ENCODE peak calls at places on chromosomes 6 and 20, in four cellular contexts. T is WTC11, G is K562, N is GM12878. C is an unnamed sample.

GRCh38 chr6:106894978-106895702 is 79.4 kb downstream of the CD24 start:
- DNase-seq in N (no peak), T (no peak), G (peak; percentile 64), C (no peak)

GRCh38 chr6:128605961-128606360 is 85.6 kb upstream of the PTPRK start:
- DNase-seq in G (no peak), T (no peak), N (no peak), C (no peak)

GRCh38 chr20:51661609-51662178 is 106.5 kb downstream of the ATP9A start:
- DNase-seq in N (no peak), T (no peak), G (no peak), C (no peak)

GRCh38 chr6:107555449-107555848 is 65.5 kb downstream of the SOBP start:
- DNase-seq in T (no peak), N (no peak), G (no peak), C (peak; percentile 75)

GRCh38 chr6:111663692-111664564 is 58.2 kb upstream of the TRAF3IP2 start:
- DNase-seq in N (no peak), T (peak; percentile 84), G (peak; percentile 40), C (peak; percentile 36)

GRCh38 chr6:106547556-106547955 is 81.7 kb downstream of the RTN4IP1 start:
- DNase-seq in N (no peak), G (no peak), T (no peak), C (no peak)

GRCh38 chr6:52352239-52353008 is 9.5 kb upstream of the PAQR8 start:
- DNase-seq in G (peak; percentile 56), N (peak; percentile 79), T (no peak), C (no peak)

GRCh38 chr6:5529733-5530132 is 268.4 kb downstream of the FARS2 start:
- DNase-seq in T (no peak), G (no peak), N (no peak), C (no peak)

GRCh38 chr6:11575408-11576033 is 38.0 kb downstream of the TMEM170B start:
- DNase-seq in N (peak; percentile 74), T (peak; percentile 63), G (peak; percentile 80), C (peak; percentile 46)

GRCh38 chr6:16673011-16673797 is 88.1 kb downstream of the ATXN1 start:
- DNase-seq in T (no peak), G (no peak), N (no peak), C (no peak)

GRCh38 chr6:41197234-41197633 is 3.7 kb downstream of the TREML2 start:
- DNase-seq in T (no peak), N (no peak), G (no peak), C (no peak)

GRCh38 chr6:96194675-96195074 is 178.9 kb downstream of the FUT9 start:
- DNase-seq in G (no peak), N (no peak), T (no peak), C (no peak)

GRCh38 chr20:62523473-62524203 is 47.8 kb upstream of the GATA5 start:
- DNase-seq in T (peak; percentile 52), N (no peak), G (peak; percentile 94), C (peak; percentile 60)

GRCh38 chr20:642398-643174 is 10.4 kb downstream of the SRXN1 start:
- DNase-seq in N (no peak), T (peak; percentile 50), G (peak; percentile 47), C (peak; percentile 86)

GRCh38 chr6:89555751-89556150 is 82.8 kb downstream of the LYRM2 start:
- DNase-seq in N (no peak), G (no peak), T (no peak), C (no peak)
- TF ChIP-seq USF1 in N (no peak), G (no peak), T (no peak), C (no peak)

GRCh38 chr20:20641783-20642182 is 70.7 kb downstream of the RALGAPA2 start:
- DNase-seq in T (no peak), G (no peak), N (no peak), C (no peak)
- TF ChIP-seq USF1 in T (no peak), G (no peak), N (no peak), C (no peak)

GRCh38 chr6:26521485-26522391 is 16.4 kb upstream of the HMGN4 start:
- DNase-seq in N (no peak), G (peak; percentile 91), T (peak; percentile 86), C (peak; percentile 73)

GRCh38 chr6:26525818-26526217 is 12.3 kb upstream of the HMGN4 start:
- DNase-seq in G (no peak), N (no peak), T (no peak), C (no peak)

GRCh38 chr6:26520840-26521484 is 17.2 kb upstream of the HMGN4 start:
- DNase-seq in T (peak; percentile 83), N (no peak), G (peak; percentile 94), C (peak; percentile 99)

GRCh38 chr6:26526928-26527327 is 11.2 kb upstream of the HMGN4 start:
- DNase-seq in G (no peak), N (no peak), T (no peak), C (no peak)

GRCh38 chr6:26524722-26525360 is 13.3 kb upstream of the HMGN4 start:
- DNase-seq in N (no peak), G (no peak), T (no peak), C (no peak)
- TF ChIP-seq USF1 in N (no peak), G (no peak), T (no peak), C (no peak)

DNA sequence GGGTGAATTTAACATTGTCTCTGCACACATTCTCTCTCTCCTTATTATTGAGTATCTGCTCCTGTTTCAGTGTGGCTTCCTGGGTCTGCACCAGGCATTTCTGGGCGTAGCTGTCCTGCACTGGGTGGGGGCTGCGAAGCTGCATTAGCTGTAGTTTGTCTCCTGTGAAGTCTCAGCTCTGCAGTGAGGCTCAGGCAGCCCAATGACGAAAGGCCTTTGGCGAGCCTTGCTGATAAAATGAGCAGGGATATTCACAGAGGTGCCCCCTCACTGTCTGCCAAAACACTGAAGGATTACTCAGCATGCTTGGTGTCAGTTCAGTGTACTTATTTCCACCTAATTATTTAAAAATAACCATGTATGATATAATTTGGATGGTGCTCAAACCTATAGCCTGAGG is 73.5 kb downstream of the ECT2L start:
- DNase-seq in N (no peak), T (no peak), G (no peak), C (no peak)
- TF ChIP-seq USF1 in N (no peak), T (no peak), G (no peak), C (no peak)

GRCh38 chr6:169495601-169496000 is 206.2 kb downstream of the WDR27 start:
- DNase-seq in N (no peak), G (no peak), T (no peak), C (no peak)
- TF ChIP-seq USF1 in N (no peak), G (no peak), T (no peak), C (no peak)

GRCh38 chr6:115838763-115839401 is 221.8 kb downstream of the FRK start:
- DNase-seq in G (peak; percentile 40), N (no peak), T (peak; percentile 55), C (peak; percentile 56)
- TF ChIP-seq USF1 in G (no peak), N (no peak), T (no peak), C (no peak)

DNA sequence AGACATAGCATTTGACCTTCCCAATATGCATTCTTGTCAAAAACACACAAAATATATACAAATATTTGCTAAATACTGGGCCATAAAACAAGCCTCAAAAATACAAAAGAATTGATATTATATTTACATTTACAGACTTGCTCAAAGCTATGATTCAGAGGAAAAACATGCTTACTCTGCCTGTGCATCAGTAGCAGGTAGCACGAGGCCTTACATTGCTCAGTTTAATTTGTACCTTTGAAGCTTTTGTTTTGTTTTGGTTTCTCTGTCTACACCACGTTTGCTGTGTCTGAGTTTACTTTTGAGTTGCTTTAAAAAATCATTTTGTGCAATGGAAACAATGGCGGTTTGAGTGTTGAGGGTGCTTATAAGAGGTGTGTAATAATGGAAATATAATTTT is 99.3 kb downstream of the PHF3 start:
- DNase-seq in N (no peak), G (no peak), T (no peak), C (no peak)
- TF ChIP-seq USF1 in N (no peak), G (no peak), T (no peak), C (no peak)

GRCh38 chr6:131680868-131681267 is 20.3 kb downstream of the OR2A4 start:
- DNase-seq in G (no peak), T (no peak), N (no peak), C (no peak)

GRCh38 chr6:131682427-131682826 is 18.8 kb downstream of the OR2A4 start:
- DNase-seq in N (no peak), T (no peak), G (no peak), C (no peak)

GRCh38 chr6:131685266-131685780 is 15.9 kb downstream of the OR2A4 start:
- DNase-seq in T (no peak), N (peak; percentile 30), G (no peak), C (no peak)

GRCh38 chr6:131681585-131681984 is 19.6 kb downstream of the OR2A4 start:
- DNase-seq in N (no peak), G (no peak), T (no peak), C (no peak)

GRCh38 chr6:131683479-131683878 is 17.7 kb downstream of the OR2A4 start:
- DNase-seq in G (no peak), N (peak; percentile 39), T (no peak), C (no peak)
- TF ChIP-seq USF1 in G (no peak), N (no peak), T (no peak), C (no peak)

GRCh38 chr6:130810307-130811030 is 16.7 kb upstream of the SMLR1 start:
- DNase-seq in N (no peak), G (no peak), T (no peak), C (peak; percentile 6)
- TF ChIP-seq USF1 in N (no peak), G (no peak), T (no peak), C (no peak)